ENCODE peak calls at places on chromosomes 11 and 22, in six cellular contexts. One of them, this sample, is unnamed.

GRCh38 chr11:65557280-65558001 is 718 bp downstream of the LTBP3 start:
- DNase-seq in IMR-90: no peak
- DNase-seq in neural progenitor cell: peak
- DNase-seq in pancreas: no peak
- DNase-seq in fibroblast of mammary gland: no peak
- DNase-seq in A549: peak
- DNase-seq in this sample: no peak

GRCh38 chr22:28750471-28750881 is 8.6 kb downstream of the HSCB start:
- DNase-seq in IMR-90: peak
- DNase-seq in neural progenitor cell: no peak
- DNase-seq in pancreas: no peak
- DNase-seq in fibroblast of mammary gland: peak
- DNase-seq in A549: no peak
- DNase-seq in this sample: peak

GRCh38 chr22:29330753-29331152 is 15.3 kb upstream of the RASL10A start:
- DNase-seq in IMR-90: peak
- DNase-seq in neural progenitor cell: no peak
- DNase-seq in pancreas: no peak
- DNase-seq in fibroblast of mammary gland: peak
- DNase-seq in A549: no peak
- DNase-seq in this sample: peak

GRCh38 chr11:73359930-73360742 is 16.1 kb upstream of the RELT start:
- DNase-seq in IMR-90: peak
- DNase-seq in neural progenitor cell: peak
- DNase-seq in pancreas: no peak
- DNase-seq in fibroblast of mammary gland: peak
- DNase-seq in A549: peak
- DNase-seq in this sample: peak

GRCh38 chr11:73950869-73951710 is at the start of gene DNAJB13:
- DNase-seq in IMR-90: peak
- DNase-seq in neural progenitor cell: peak
- DNase-seq in pancreas: no peak
- DNase-seq in fibroblast of mammary gland: peak
- DNase-seq in A549: peak
- DNase-seq in this sample: peak

GRCh38 chr11:65432686-65433582 is 10.3 kb downstream of the NEAT1 start:
- DNase-seq in IMR-90: peak
- DNase-seq in neural progenitor cell: no peak
- DNase-seq in pancreas: no peak
- DNase-seq in fibroblast of mammary gland: peak
- DNase-seq in A549: peak
- DNase-seq in this sample: peak

GRCh38 chr22:32850591-32851517 is 49.3 kb downstream of the TIMP3 start:
- DNase-seq in IMR-90: no peak
- DNase-seq in neural progenitor cell: no peak
- DNase-seq in pancreas: no peak
- DNase-seq in fibroblast of mammary gland: peak
- DNase-seq in A549: no peak
- DNase-seq in this sample: peak

GRCh38 chr22:49807780-49808708 is 19.6 kb downstream of the BRD1 start:
- DNase-seq in IMR-90: no peak
- DNase-seq in neural progenitor cell: no peak
- DNase-seq in pancreas: no peak
- DNase-seq in fibroblast of mammary gland: no peak
- DNase-seq in A549: no peak
- DNase-seq in this sample: no peak

GRCh38 chr11:123472236-123472935 is 42.3 kb downstream of the GRAMD1B start:
- DNase-seq in IMR-90: no peak
- DNase-seq in neural progenitor cell: no peak
- DNase-seq in pancreas: no peak
- DNase-seq in fibroblast of mammary gland: no peak
- DNase-seq in A549: no peak
- DNase-seq in this sample: no peak

GRCh38 chr11:76194872-76195668 is 11.2 kb downstream of the WNT11 start:
- DNase-seq in IMR-90: no peak
- DNase-seq in neural progenitor cell: no peak
- DNase-seq in pancreas: no peak
- DNase-seq in fibroblast of mammary gland: no peak
- DNase-seq in A549: no peak
- DNase-seq in this sample: peak

GRCh38 chr11:433641-434040 is 8.2 kb downstream of the ANO9 start:
- DNase-seq in IMR-90: no peak
- DNase-seq in neural progenitor cell: no peak
- DNase-seq in pancreas: peak
- DNase-seq in fibroblast of mammary gland: no peak
- DNase-seq in A549: no peak
- DNase-seq in this sample: no peak

GRCh38 chr11:17719028-17719939 is at the start of gene MYOD1:
- DNase-seq in IMR-90: no peak
- DNase-seq in neural progenitor cell: peak
- DNase-seq in pancreas: no peak
- DNase-seq in fibroblast of mammary gland: peak
- DNase-seq in A549: peak
- DNase-seq in this sample: no peak

GRCh38 chr11:69079891-69080290 is 31.2 kb downstream of the TPCN2 start:
- DNase-seq in IMR-90: no peak
- DNase-seq in neural progenitor cell: no peak
- DNase-seq in pancreas: no peak
- DNase-seq in fibroblast of mammary gland: no peak
- DNase-seq in A549: no peak
- DNase-seq in this sample: no peak

GRCh38 chr11:122979103-122979814 is 2.4 kb downstream of the BSX start:
- DNase-seq in IMR-90: no peak
- DNase-seq in neural progenitor cell: peak
- DNase-seq in pancreas: no peak
- DNase-seq in fibroblast of mammary gland: no peak
- DNase-seq in A549: no peak
- DNase-seq in this sample: no peak

GRCh38 chr22:49350441-49351121 is 477.1 kb downstream of the BRD1 start:
- DNase-seq in IMR-90: no peak
- DNase-seq in neural progenitor cell: no peak
- DNase-seq in pancreas: peak
- DNase-seq in fibroblast of mammary gland: no peak
- DNase-seq in A549: no peak
- DNase-seq in this sample: no peak

GRCh38 chr22:45314054-45314721 is 4.5 kb downstream of the FAM118A start:
- DNase-seq in IMR-90: no peak
- DNase-seq in neural progenitor cell: no peak
- DNase-seq in pancreas: no peak
- DNase-seq in fibroblast of mammary gland: no peak
- DNase-seq in A549: no peak
- DNase-seq in this sample: peak

GRCh38 chr22:19638282-19639015 is 75.9 kb upstream of the SEPTIN5 start:
- DNase-seq in IMR-90: no peak
- DNase-seq in neural progenitor cell: no peak
- DNase-seq in pancreas: no peak
- DNase-seq in fibroblast of mammary gland: no peak
- DNase-seq in A549: no peak
- DNase-seq in this sample: no peak

GRCh38 chr11:32838505-32839274 is 9.0 kb downstream of the PRRG4 start:
- DNase-seq in IMR-90: no peak
- DNase-seq in neural progenitor cell: peak
- DNase-seq in pancreas: no peak
- DNase-seq in fibroblast of mammary gland: peak
- DNase-seq in A549: peak
- DNase-seq in this sample: no peak

GRCh38 chr11:76225122-76225584 is 18.9 kb upstream of the WNT11 start:
- DNase-seq in IMR-90: no peak
- DNase-seq in neural progenitor cell: no peak
- DNase-seq in pancreas: no peak
- DNase-seq in fibroblast of mammary gland: no peak
- DNase-seq in A549: no peak
- DNase-seq in this sample: no peak

DNA sequence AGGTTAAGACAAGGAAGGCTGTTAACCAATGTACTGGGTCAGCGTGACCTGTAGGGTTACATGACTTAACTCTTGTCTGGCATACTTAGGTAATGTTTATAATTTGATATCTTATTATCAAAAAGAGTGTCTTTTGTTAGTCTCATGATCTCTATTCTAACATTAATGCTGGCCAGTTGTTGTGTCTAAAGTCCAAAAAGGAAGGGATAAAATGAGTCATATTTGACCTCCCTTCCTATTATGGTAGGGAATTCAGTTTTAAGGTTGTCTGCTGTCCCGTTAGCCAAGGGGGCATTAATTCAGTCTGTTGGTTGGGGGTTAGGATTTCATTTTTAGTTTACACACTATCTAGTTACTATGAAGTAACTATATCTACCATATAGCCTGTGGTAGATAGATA is 364.0 kb downstream of the GRM5 start:
- DNase-seq in IMR-90: no peak
- DNase-seq in neural progenitor cell: no peak
- DNase-seq in pancreas: no peak
- DNase-seq in fibroblast of mammary gland: no peak
- DNase-seq in A549: no peak
- DNase-seq in this sample: no peak
- H3K4me3 ChIP-seq in IMR-90: no peak
- H3K4me3 ChIP-seq in neural progenitor cell: no peak
- H3K4me3 ChIP-seq in pancreas: no peak
- H3K4me3 ChIP-seq in fibroblast of mammary gland: no peak
- H3K4me3 ChIP-seq in A549: no peak
- H3K4me3 ChIP-seq in this sample: no peak

GRCh38 chr11:108137212-108137611 is 15.8 kb downstream of the ACAT1 start:
- DNase-seq in IMR-90: no peak
- DNase-seq in neural progenitor cell: no peak
- DNase-seq in pancreas: no peak
- DNase-seq in fibroblast of mammary gland: no peak
- DNase-seq in A549: no peak
- DNase-seq in this sample: no peak

GRCh38 chr11:108131993-108132392 is 10.6 kb downstream of the ACAT1 start:
- DNase-seq in IMR-90: peak
- DNase-seq in neural progenitor cell: no peak
- DNase-seq in pancreas: no peak
- DNase-seq in fibroblast of mammary gland: peak
- DNase-seq in A549: no peak
- DNase-seq in this sample: no peak

DNA sequence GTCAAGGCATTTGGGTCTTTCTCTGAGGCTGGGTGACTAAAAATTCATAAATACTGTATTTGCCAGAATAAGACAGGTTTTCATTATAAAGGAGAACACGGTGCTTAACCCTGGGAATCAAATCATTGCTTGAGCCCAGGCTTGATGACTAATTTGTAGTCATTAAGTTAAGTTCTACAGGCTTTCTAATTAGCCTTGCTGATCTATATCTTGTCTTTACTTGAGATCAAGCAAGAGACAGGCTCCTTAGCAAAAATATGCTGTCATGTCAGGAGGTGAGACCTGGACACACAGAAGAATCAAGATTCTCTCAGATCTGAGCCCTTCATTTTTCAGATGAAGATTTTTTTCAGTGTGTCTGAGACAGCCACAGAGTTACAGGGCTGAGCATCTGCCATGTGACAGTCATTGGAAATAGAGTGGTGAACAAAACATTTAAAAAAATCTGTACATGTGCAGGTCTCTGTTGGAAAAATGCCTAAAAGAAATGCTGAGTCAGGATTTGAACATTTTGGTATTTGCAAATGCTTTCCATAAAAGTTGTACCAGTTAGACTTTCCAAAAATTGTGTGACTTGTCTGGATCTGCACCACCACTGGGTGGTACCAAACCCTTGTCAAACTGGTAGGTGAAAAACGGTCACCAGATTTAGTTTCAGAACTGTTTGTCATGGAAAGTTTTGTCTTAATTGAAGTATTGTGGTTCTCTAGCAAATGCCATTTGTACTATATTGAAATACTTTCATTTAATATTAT is 14.7 kb downstream of the ACAT1 start:
- DNase-seq in IMR-90: peak
- DNase-seq in neural progenitor cell: no peak
- DNase-seq in pancreas: no peak
- DNase-seq in fibroblast of mammary gland: peak
- DNase-seq in A549: peak
- DNase-seq in this sample: no peak
- TF ChIP-seq CTCF in IMR-90: no peak
- TF ChIP-seq CTCF in neural progenitor cell: peak
- TF ChIP-seq CTCF in pancreas: no peak
- TF ChIP-seq CTCF in fibroblast of mammary gland: peak
- TF ChIP-seq CTCF in A549: peak
- TF ChIP-seq CTCF in this sample: peak

GRCh38 chr11:116930586-116930985 is 93.2 kb upstream of the APOA1 start:
- DNase-seq in IMR-90: no peak
- DNase-seq in neural progenitor cell: no peak
- DNase-seq in pancreas: no peak
- DNase-seq in fibroblast of mammary gland: no peak
- DNase-seq in A549: no peak
- DNase-seq in this sample: no peak

GRCh38 chr11:116929393-116930090 is 92.1 kb upstream of the APOA1 start:
- DNase-seq in IMR-90: peak
- DNase-seq in neural progenitor cell: no peak
- DNase-seq in pancreas: no peak
- DNase-seq in fibroblast of mammary gland: peak
- DNase-seq in A549: no peak
- DNase-seq in this sample: no peak

GRCh38 chr11:116932182-116932581 is 94.8 kb upstream of the APOA1 start:
- DNase-seq in IMR-90: no peak
- DNase-seq in neural progenitor cell: no peak
- DNase-seq in pancreas: no peak
- DNase-seq in fibroblast of mammary gland: no peak
- DNase-seq in A549: no peak
- DNase-seq in this sample: no peak

GRCh38 chr11:116930177-116930576 is 92.8 kb upstream of the APOA1 start:
- DNase-seq in IMR-90: peak
- DNase-seq in neural progenitor cell: no peak
- DNase-seq in pancreas: no peak
- DNase-seq in fibroblast of mammary gland: peak
- DNase-seq in A549: no peak
- DNase-seq in this sample: peak

DNA sequence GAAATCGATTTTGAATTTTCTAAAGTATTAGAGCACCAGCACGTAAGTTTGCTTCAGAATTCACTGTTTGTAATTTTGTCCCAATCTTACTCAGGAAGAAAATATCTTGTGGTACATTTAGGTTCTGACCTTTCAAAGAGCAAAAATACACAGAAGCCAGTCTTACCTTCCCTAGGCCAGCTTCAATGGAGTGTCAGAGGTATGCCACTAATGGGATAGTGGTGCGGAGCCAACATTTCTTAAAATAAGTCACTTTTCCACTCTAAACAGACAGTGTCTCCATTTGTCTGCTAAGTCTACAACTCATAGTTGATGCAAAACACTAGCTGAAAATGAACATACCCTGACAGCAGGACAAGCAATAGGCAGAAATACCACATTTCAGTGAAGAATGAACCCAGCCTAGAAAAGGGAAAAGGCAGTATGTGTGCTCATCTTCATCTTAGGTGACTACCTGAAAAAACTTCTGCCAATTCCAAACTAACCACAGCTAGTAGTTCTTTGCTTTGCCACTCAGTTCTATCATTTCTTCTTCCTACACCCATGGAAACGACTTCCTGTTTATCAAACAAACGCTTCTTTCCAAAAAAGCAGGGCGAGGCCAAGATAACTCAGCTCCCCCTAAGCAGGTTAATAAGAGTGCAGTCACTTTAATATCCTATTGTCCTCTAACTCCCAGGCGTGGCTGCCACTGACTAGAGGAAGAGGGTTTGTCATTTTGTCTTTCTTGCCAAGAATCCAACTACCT is 94.0 kb upstream of the APOA1 start:
- DNase-seq in IMR-90: peak
- DNase-seq in neural progenitor cell: no peak
- DNase-seq in pancreas: no peak
- DNase-seq in fibroblast of mammary gland: peak
- DNase-seq in A549: peak
- DNase-seq in this sample: peak
- H3K4me3 ChIP-seq in IMR-90: no peak
- H3K4me3 ChIP-seq in neural progenitor cell: no peak
- H3K4me3 ChIP-seq in pancreas: no peak
- H3K4me3 ChIP-seq in fibroblast of mammary gland: no peak
- H3K4me3 ChIP-seq in A549: no peak
- H3K4me3 ChIP-seq in this sample: no peak

GRCh38 chr11:6682936-6683861 is at the start of gene MRPL17:
- DNase-seq in IMR-90: peak
- DNase-seq in neural progenitor cell: peak
- DNase-seq in pancreas: peak
- DNase-seq in fibroblast of mammary gland: peak
- DNase-seq in A549: peak
- DNase-seq in this sample: peak
- TF ChIP-seq CTCF in IMR-90: peak
- TF ChIP-seq CTCF in neural progenitor cell: peak
- TF ChIP-seq CTCF in pancreas: peak
- TF ChIP-seq CTCF in fibroblast of mammary gland: peak
- TF ChIP-seq CTCF in A549: peak
- TF ChIP-seq CTCF in this sample: peak